ENCODE peak calls at places on chromosomes 2 and 18, in six cellular contexts. K is right lobe of liver, G is endodermal cell, J is K562, T is uterus, W is MM.1S. Q is an unnamed sample. For H3K4me1, the result is how much of the 10 kb centered on the place peaks cover.

GRCh38 chr2:66432801-66433694 is 1.9 kb upstream of the MEIS1 start:
- DNase-seq in K (peak), G (peak), J (peak), T (peak), W (peak), Q (peak)

GRCh38 chr2:98634406-98635092 is 26.2 kb downstream of the UNC50 start:
- DNase-seq in K (no peak), G (peak), J (peak), T (no peak), W (no peak), Q (no peak)

GRCh38 chr2:150480241-150480640 is 7.2 kb downstream of the RND3 start:
- DNase-seq in K (no peak), G (no peak), J (no peak), T (no peak), W (no peak), Q (no peak)

GRCh38 chr2:218370410-218371063 is 11.5 kb upstream of the SLC11A1 start:
- DNase-seq in K (peak), G (no peak), J (no peak), T (peak), W (no peak), Q (peak)

GRCh38 chr2:152042636-152043615 is 55.9 kb downstream of the CACNB4 start:
- DNase-seq in K (no peak), G (peak), J (no peak), T (no peak), W (no peak), Q (no peak)

GRCh38 chr2:33605059-33605458 is 6.0 kb upstream of the FAM98A start:
- DNase-seq in K (no peak), G (no peak), J (no peak), T (no peak), W (no peak), Q (no peak)

GRCh38 chr2:108895188-108895587 is 93.8 kb downstream of the EDAR start:
- DNase-seq in K (peak), G (no peak), J (no peak), T (no peak), W (no peak), Q (no peak)

GRCh38 chr2:12624911-12625598 is 91.7 kb upstream of the TRIB2 start:
- DNase-seq in K (no peak), G (peak), J (no peak), T (no peak), W (no peak), Q (no peak)

GRCh38 chr2:207926133-207927076 is 98.9 kb downstream of the PLEKHM3 start:
- DNase-seq in K (peak), G (no peak), J (no peak), T (peak), W (no peak), Q (no peak)

GRCh38 chr2:196566969-196567666 is 72.4 kb upstream of the CCDC150 start:
- DNase-seq in K (no peak), G (no peak), J (no peak), T (no peak), W (no peak), Q (no peak)

GRCh38 chr2:205474746-205475145 is 207.6 kb upstream of the NRP2 start:
- DNase-seq in K (no peak), G (no peak), J (no peak), T (no peak), W (no peak), Q (no peak)

GRCh38 chr18:58952871-58953270 is 88.2 kb downstream of the ZNF532 start:
- DNase-seq in K (no peak), G (no peak), J (no peak), T (no peak), W (no peak), Q (no peak)

GRCh38 chr2:64861338-64862000 is 127.7 kb upstream of the SLC1A4 start:
- DNase-seq in K (no peak), G (no peak), J (no peak), T (no peak), W (no peak), Q (no peak)

GRCh38 chr2:73172963-73173362 is 29.4 kb upstream of the NOTO start:
- DNase-seq in K (no peak), G (no peak), J (no peak), T (no peak), W (no peak), Q (no peak)

GRCh38 chr2:47174731-47175361 is 19.7 kb upstream of the STPG4 start:
- DNase-seq in K (peak), G (peak), J (peak), T (no peak), W (peak), Q (peak)

GRCh38 chr2:3129867-3130266 is 247.8 kb downstream of the EIPR1 start:
- DNase-seq in K (peak), G (no peak), J (no peak), T (no peak), W (no peak), Q (no peak)

GRCh38 chr2:239343460-239343859 is 57.4 kb downstream of the HDAC4 start:
- DNase-seq in K (no peak), G (no peak), J (no peak), T (no peak), W (no peak), Q (no peak)

GRCh38 chr2:216115224-216115582 is 6.1 kb downstream of the XRCC5 start:
- DNase-seq in K (no peak), G (no peak), J (no peak), T (no peak), W (no peak), Q (no peak)

GRCh38 chr2:19993731-19994130 is 3.8 kb upstream of the WDR35 start:
- DNase-seq in K (no peak), G (no peak), J (no peak), T (no peak), W (no peak), Q (no peak)

GRCh38 chr2:46431481-46432235 is 47.7 kb upstream of the TMEM247 start:
- DNase-seq in K (no peak), G (no peak), J (no peak), T (no peak), W (no peak), Q (no peak)

GRCh38 chr2:177265834-177266817 is 1.6 kb upstream of the NFE2L2 start:
- DNase-seq in K (no peak), G (no peak), J (peak), T (no peak), W (peak), Q (no peak)

GRCh38 chr2:160584972-160585494 is 91.4 kb upstream of the RBMS1 start:
- DNase-seq in K (no peak), G (no peak), J (no peak), T (no peak), W (no peak), Q (no peak)

GRCh38 chr2:113167115-113167932 is 6.4 kb upstream of the PSD4 start:
- DNase-seq in K (peak), G (no peak), J (no peak), T (no peak), W (no peak), Q (peak)

GRCh38 chr2:1147873-1148612 is 197.4 kb downstream of the SNTG2 start:
- DNase-seq in K (no peak), G (no peak), J (no peak), T (no peak), W (no peak), Q (no peak)

GRCh38 chr2:120571015-120571728 is 164.5 kb upstream of the GLI2 start:
- DNase-seq in K (peak), G (no peak), J (no peak), T (no peak), W (no peak), Q (peak)

GRCh38 chr2:20593072-20594034 is 57.5 kb downstream of the HS1BP3 start:
- DNase-seq in K (peak), G (peak), J (peak), T (peak), W (no peak), Q (peak)

GRCh38 chr2:48482774-48483173 is 47.2 kb upstream of the STON1 start:
- DNase-seq in K (no peak), G (no peak), J (no peak), T (no peak), W (no peak), Q (no peak)

GRCh38 chr18:69935319-69936190 is 12.1 kb downstream of the CD226 start:
- DNase-seq in K (no peak), G (peak), J (no peak), T (no peak), W (no peak), Q (peak)

GRCh38 chr2:62577994-62578836 is 72.2 kb upstream of the TMEM17 start:
- DNase-seq in K (no peak), G (no peak), J (no peak), T (no peak), W (no peak), Q (no peak)

GRCh38 chr2:99166218-99166617 is 11.5 kb downstream of the LIPT1 start:
- DNase-seq in K (no peak), G (no peak), J (no peak), T (no peak), W (no peak), Q (no peak)

GRCh38 chr2:98601532-98602132 is 6.7 kb downstream of the COA5 start:
- DNase-seq in K (no peak), G (peak), J (peak), T (no peak), W (peak), Q (no peak)

GRCh38 chr2:181176540-181176939 is 196.1 kb downstream of the UBE2E3 start:
- DNase-seq in K (no peak), G (no peak), J (no peak), T (no peak), W (no peak), Q (no peak)

GRCh38 chr2:157875720-157876065 is 437 bp downstream of the ACVR1 start:
- DNase-seq in K (peak), G (peak), J (peak), T (peak), W (peak), Q (peak)

GRCh38 chr2:109373791-109374547 is 239.8 kb downstream of the SEPTIN10 start:
- DNase-seq in K (peak), G (peak), J (no peak), T (peak), W (no peak), Q (no peak)

GRCh38 chr2:3588084-3588483 is 6.8 kb upstream of the COLEC11 start:
- DNase-seq in K (no peak), G (no peak), J (no peak), T (no peak), W (no peak), Q (no peak)

GRCh38 chr2:42359304-42359749 is 1.7 kb downstream of the COX7A2L start:
- DNase-seq in K (no peak), G (no peak), J (no peak), T (no peak), W (peak), Q (no peak)

GRCh38 chr2:101991731-101992145 is at the start of gene IL1R2:
- DNase-seq in K (no peak), G (no peak), J (no peak), T (no peak), W (no peak), Q (peak)
- TF ChIP-seq CTCF in K (no peak), G (no peak), J (no peak), T (peak), W (no peak), Q (no peak)

DNA sequence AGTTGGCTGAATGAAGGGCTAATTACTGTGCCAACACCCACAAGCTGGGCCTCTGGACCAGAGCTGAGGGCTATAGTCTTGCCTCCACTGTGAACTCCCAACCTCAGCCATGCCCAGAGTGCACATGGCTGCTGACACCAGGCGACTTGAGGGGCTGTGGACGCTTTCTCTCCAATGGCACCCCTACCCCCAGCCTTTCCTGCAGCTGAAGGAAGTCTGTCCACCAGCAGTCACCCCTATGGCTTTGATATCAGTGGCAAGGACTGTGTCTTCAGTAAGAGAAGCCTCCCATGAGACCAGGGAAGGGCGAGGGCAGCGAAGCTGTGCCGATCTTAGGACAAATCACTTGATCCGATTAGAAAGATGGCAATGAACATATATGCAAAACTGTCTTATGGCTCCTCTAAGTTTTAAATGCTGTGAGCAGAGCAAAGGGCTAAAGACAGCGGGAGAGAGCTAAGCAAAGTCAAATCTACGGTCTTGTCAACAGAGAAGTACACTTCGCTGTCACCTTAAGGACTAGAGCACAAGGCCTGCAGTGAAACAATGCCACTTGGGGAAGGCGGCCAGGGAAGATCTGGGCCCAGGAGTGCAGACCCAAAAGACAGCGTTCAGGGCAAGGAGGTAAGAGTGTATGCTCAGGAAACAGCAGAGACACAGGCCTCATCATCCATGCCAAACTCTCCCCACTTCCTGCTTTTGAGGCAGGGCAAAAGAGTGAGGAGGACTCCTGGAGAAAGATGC is 1.6 kb downstream of the TEX261 start:
- DNase-seq in K (peak), G (peak), J (no peak), T (peak), W (no peak), Q (no peak)
- H3K27ac ChIP-seq in K (no peak), G (no peak), J (no peak), T (peak), W (no peak), Q (no peak)

DNA sequence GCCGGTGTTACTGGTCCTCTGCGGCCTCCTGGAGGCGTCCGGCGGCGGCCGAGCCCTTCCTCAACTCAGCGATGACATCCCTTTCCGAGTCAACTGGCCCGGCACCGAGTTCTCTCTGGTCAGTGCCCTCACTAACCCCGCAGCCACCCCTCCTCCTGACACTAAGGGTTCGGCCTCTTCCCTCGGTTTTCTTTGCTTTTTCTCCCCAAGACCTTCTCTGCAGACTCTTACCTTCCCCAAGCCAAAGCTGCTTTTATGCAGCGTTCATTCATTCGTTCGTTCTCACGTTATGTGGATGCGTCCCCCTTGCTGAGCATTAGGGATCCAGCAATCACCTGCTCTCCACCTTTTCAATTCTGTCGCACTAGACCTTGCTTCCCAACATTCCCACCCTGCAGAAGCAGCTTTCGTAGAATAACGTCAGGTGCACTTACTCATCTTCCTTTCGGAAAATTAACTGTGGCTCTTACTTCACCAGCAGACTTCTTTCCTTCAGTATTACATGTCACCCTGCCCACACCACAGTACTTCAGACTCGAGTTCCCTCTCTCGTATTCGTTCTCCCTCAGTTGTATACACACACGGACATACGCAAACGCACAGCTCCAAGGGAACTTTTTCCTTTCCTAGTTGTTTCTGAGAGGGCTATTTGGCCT is 539 bp downstream of the ERLEC1 start:
- DNase-seq in K (no peak), G (peak), J (no peak), T (no peak), W (peak), Q (no peak)
- H3K4me1 ChIP-seq in K (under half), G (under half), J (under half), T (under half), W (under half), Q (half or more)

DNA sequence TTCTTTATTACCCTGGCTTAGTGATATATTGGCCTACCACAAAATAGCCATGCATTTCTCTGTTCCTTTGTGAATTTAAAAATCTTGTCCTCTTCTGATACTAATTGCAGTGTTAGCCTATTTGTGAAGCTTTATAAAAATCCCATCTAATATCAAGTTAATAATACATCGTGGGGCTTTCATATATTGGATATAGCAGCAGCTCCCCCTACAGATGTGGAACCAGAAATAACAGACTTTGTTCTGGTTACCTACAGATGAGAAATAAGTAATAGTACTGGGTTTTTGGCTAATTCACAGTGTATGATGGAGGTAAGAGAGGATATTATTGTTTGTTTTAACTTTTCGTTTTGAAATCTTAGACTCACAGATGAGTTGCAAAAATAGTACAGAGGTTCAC is 1661.7 kb upstream of the PIK3C3 start:
- DNase-seq in K (no peak), G (no peak), J (no peak), T (no peak), W (no peak), Q (no peak)
- TF ChIP-seq CTCF in K (no peak), G (peak), J (no peak), T (no peak), W (no peak), Q (peak)